ENCODE peak calls at places on chromosomes 1 and 21, in seven cellular contexts. L is astrocyte of the spinal cord; X is PC-3; M is uterus; H is fibroblast of pulmonary artery; U is upper lobe of right lung; Y is CD8-positive, alpha-beta T cell. J is an unnamed sample.

GRCh38 chr1:20717452-20718342 is at the start of gene KIF17:
- DNase-seq in H (peak; percentile 79), M (peak; percentile 75), L (peak; percentile 69), U (peak; percentile 89), X (peak; percentile 63), Y (peak; percentile 55), J (peak; percentile 58)

GRCh38 chr1:198220428-198220827 is 63.6 kb downstream of the NEK7 start:
- DNase-seq in L (peak; percentile 95), Y (no peak), U (no peak), X (peak; percentile 85), H (peak; percentile 78), M (no peak), J (no peak)

GRCh38 chr1:12284486-12284885 is 54.7 kb downstream of the VPS13D start:
- DNase-seq in U (no peak), X (no peak), L (no peak), M (no peak), H (no peak), Y (no peak), J (no peak)

GRCh38 chr21:44589586-44590305 is 2.6 kb downstream of the KRTAP10-6 start:
- DNase-seq in X (no peak), Y (no peak), M (no peak), L (no peak), U (peak; percentile 57), H (no peak), J (no peak)

GRCh38 chr1:221776495-221777413 is 34.9 kb upstream of the DUSP10 start:
- DNase-seq in H (no peak), L (no peak), X (no peak), U (no peak), M (no peak), Y (no peak), J (no peak)

GRCh38 chr1:225567789-225568188 is 85.1 kb downstream of the ENAH start:
- DNase-seq in M (no peak), Y (no peak), U (no peak), L (no peak), X (peak; percentile 34), H (no peak), J (no peak)

GRCh38 chr1:186655877-186656276 is 24.3 kb downstream of the PTGS2 start:
- DNase-seq in M (no peak), L (no peak), X (peak; percentile 4), H (no peak), U (no peak), Y (no peak), J (no peak)

GRCh38 chr21:33406493-33406892 is 3.3 kb downstream of the IFNGR2 start:
- DNase-seq in X (no peak), H (no peak), U (no peak), L (no peak), Y (no peak), M (no peak), J (no peak)

GRCh38 chr1:220528049-220528678 is at the start of gene MARK1:
- DNase-seq in X (peak; percentile 47), U (peak; percentile 68), Y (no peak), M (peak; percentile 55), H (peak; percentile 31), L (no peak), J (peak; percentile 52)

GRCh38 chr1:46166521-46167462 is 8.1 kb upstream of the TSPAN1 start:
- DNase-seq in L (no peak), H (peak; percentile 32), X (no peak), M (peak; percentile 34), U (peak; percentile 76), Y (peak; percentile 54), J (no peak)

GRCh38 chr1:18945401-18945849 is 11.1 kb downstream of the IFFO2 start:
- DNase-seq in U (no peak), M (peak; percentile 72), L (peak; percentile 56), X (no peak), H (peak; percentile 61), Y (no peak), J (no peak)

GRCh38 chr1:34761776-34762307 is 2.3 kb downstream of the GJB4 start:
- DNase-seq in X (no peak), H (no peak), M (no peak), Y (no peak), L (no peak), U (no peak), J (no peak)

GRCh38 chr1:221965252-221965651 is 223.4 kb upstream of the DUSP10 start:
- DNase-seq in Y (no peak), M (no peak), U (no peak), L (peak; percentile 22), X (peak; percentile 98), H (no peak), J (no peak)

GRCh38 chr1:177082855-177083741 is 81.4 kb downstream of the ASTN1 start:
- DNase-seq in H (no peak), Y (no peak), L (peak; percentile 43), U (no peak), X (peak; percentile 83), M (no peak), J (no peak)

GRCh38 chr1:230393722-230394121 is 32.4 kb downstream of the PGBD5 start:
- DNase-seq in M (no peak), Y (no peak), H (no peak), L (no peak), U (no peak), X (no peak), J (no peak)

GRCh38 chr21:44521301-44521927 is 18.6 kb downstream of the KRTAP10-1 start:
- DNase-seq in H (no peak), L (no peak), M (no peak), X (no peak), Y (no peak), U (peak; percentile 62), J (no peak)

GRCh38 chr1:179807691-179808485 is 64.8 kb downstream of the FAM163A start:
- DNase-seq in M (no peak), Y (no peak), H (peak; percentile 95), L (peak; percentile 67), U (no peak), X (peak; percentile 3), J (no peak)

GRCh38 chr1:243230914-243231313 is 24.2 kb downstream of the CEP170 start:
- DNase-seq in X (peak; percentile 58), U (no peak), M (no peak), Y (no peak), L (no peak), H (peak; percentile 35), J (no peak)

GRCh38 chr1:201559679-201560162 is 20.8 kb downstream of the NAV1 start:
- DNase-seq in U (peak; percentile 87), H (peak; percentile 86), Y (peak; percentile 68), M (peak; percentile 83), L (peak; percentile 83), X (peak; percentile 71), J (peak; percentile 73)

GRCh38 chr21:36104306-36105300 is 30.3 kb upstream of the CBR3 start:
- DNase-seq in X (peak; percentile 77), L (peak; percentile 58), U (no peak), H (peak; percentile 46), Y (peak; percentile 65), M (peak; percentile 55), J (peak; percentile 61)

GRCh38 chr1:181090653-181091126 is 2.2 kb downstream of the IER5 start:
- DNase-seq in X (peak; percentile 39), M (no peak), Y (peak; percentile 22), U (no peak), L (no peak), H (no peak), J (no peak)

GRCh38 chr1:68723791-68724190 is 226.9 kb upstream of the DEPDC1 start:
- DNase-seq in Y (no peak), M (no peak), U (no peak), X (no peak), L (no peak), H (no peak), J (no peak)

GRCh38 chr1:215517441-215517891 is 49.6 kb upstream of the KCTD3 start:
- DNase-seq in L (peak; percentile 41), M (no peak), H (peak; percentile 18), X (peak; percentile 93), U (no peak), Y (no peak), J (no peak)

GRCh38 chr1:160971618-160972056 is 17.0 kb upstream of the ITLN2 start:
- DNase-seq in M (no peak), L (no peak), H (no peak), U (no peak), Y (no peak), X (no peak), J (peak; percentile 20)

GRCh38 chr1:66335859-66336640 is 197.9 kb upstream of the SGIP1 start:
- DNase-seq in M (no peak), L (peak; percentile 70), X (no peak), H (peak; percentile 96), Y (peak; percentile 64), U (peak; percentile 64), J (no peak)

GRCh38 chr1:183471748-183472487 is 381 bp upstream of the SMG7 start:
- DNase-seq in M (peak; percentile 98), X (peak; percentile 85), U (peak; percentile 99), L (peak; percentile 99), H (peak; percentile 98), Y (peak; percentile 96), J (peak; percentile 93)
- TF ChIP-seq CTCF in M (peak; percentile 23), X (no peak), U (no peak), L (no peak), H (no peak), Y (no peak), J (no peak)

GRCh38 chr1:240602189-240602588 is 9.8 kb downstream of the GREM2 start:
- DNase-seq in M (no peak), H (peak; percentile 21), L (peak; percentile 43), X (peak; percentile 33), U (no peak), Y (no peak), J (no peak)
- TF ChIP-seq CTCF in M (no peak), H (peak; percentile 16), L (no peak), X (peak; percentile 57), U (no peak), Y (no peak), J (no peak)

GRCh38 chr1:151406176-151406575 is 6.8 kb downstream of the PSMB4 start:
- DNase-seq in H (no peak), Y (no peak), L (no peak), U (no peak), X (no peak), M (no peak), J (no peak)
- TF ChIP-seq CTCF in H (no peak), Y (no peak), L (no peak), U (no peak), X (no peak), M (no peak), J (no peak)

GRCh38 chr1:209590405-209590804 is 6.9 kb downstream of the CAMK1G start:
- DNase-seq in X (no peak), U (no peak), H (no peak), Y (no peak), M (no peak), L (no peak), J (no peak)
- TF ChIP-seq CTCF in X (no peak), U (peak; percentile 32), H (peak; percentile 31), Y (no peak), M (peak; percentile 6), L (peak; percentile 41), J (peak; percentile 32)

GRCh38 chr1:172328266-172328665 is 92.2 kb upstream of the C1orf105 start:
- DNase-seq in H (no peak), U (no peak), Y (no peak), L (no peak), M (no peak), X (no peak), J (no peak)
- TF ChIP-seq CTCF in H (no peak), U (no peak), Y (no peak), L (no peak), M (no peak), X (no peak), J (no peak)

J was measured in neural crest cell.